ENCODE peak calls at places on chromosomes 7 and 10, in ten cellular contexts. One of them, this sample, is unnamed.

GRCh38 chr7:45543470-45543869 is 30.7 kb upstream of the ADCY1 start:
- DNase-seq in stomach: no peak
- DNase-seq in sigmoid colon: no peak
- DNase-seq in prostate gland: no peak
- DNase-seq in IMR-90: no peak
- DNase-seq in body of pancreas: no peak
- DNase-seq in HepG2: no peak
- DNase-seq in ovary: no peak
- DNase-seq in H1: no peak
- DNase-seq in tibial nerve: no peak
- DNase-seq in this sample: no peak

GRCh38 chr10:57786850-57787750 is 480.6 kb downstream of the IPMK start:
- DNase-seq in stomach: no peak
- DNase-seq in sigmoid colon: no peak
- DNase-seq in prostate gland: no peak
- DNase-seq in IMR-90: no peak
- DNase-seq in body of pancreas: no peak
- DNase-seq in HepG2: no peak
- DNase-seq in ovary: no peak
- DNase-seq in H1: peak; percentile 29
- DNase-seq in tibial nerve: no peak
- DNase-seq in this sample: no peak

GRCh38 chr7:80498481-80499349 is 13.1 kb downstream of the GNAT3 start:
- DNase-seq in stomach: no peak
- DNase-seq in sigmoid colon: no peak
- DNase-seq in prostate gland: no peak
- DNase-seq in IMR-90: peak; percentile 71
- DNase-seq in body of pancreas: no peak
- DNase-seq in HepG2: no peak
- DNase-seq in ovary: no peak
- DNase-seq in H1: no peak
- DNase-seq in tibial nerve: no peak
- DNase-seq in this sample: no peak

GRCh38 chr10:34808789-34809745 is 6.0 kb downstream of the PARD3 start:
- DNase-seq in stomach: no peak
- DNase-seq in sigmoid colon: peak; percentile 78
- DNase-seq in prostate gland: no peak
- DNase-seq in IMR-90: peak; percentile 43
- DNase-seq in body of pancreas: peak; percentile 32
- DNase-seq in HepG2: no peak
- DNase-seq in ovary: peak; percentile 26
- DNase-seq in H1: no peak
- DNase-seq in tibial nerve: no peak
- DNase-seq in this sample: peak; percentile 21

GRCh38 chr10:86596266-86596665 is 58.1 kb upstream of the OPN4 start:
- DNase-seq in stomach: no peak
- DNase-seq in sigmoid colon: no peak
- DNase-seq in prostate gland: no peak
- DNase-seq in IMR-90: no peak
- DNase-seq in body of pancreas: peak; percentile 28
- DNase-seq in HepG2: no peak
- DNase-seq in ovary: no peak
- DNase-seq in H1: no peak
- DNase-seq in tibial nerve: no peak
- DNase-seq in this sample: no peak

GRCh38 chr10:71970331-71970730 is 6.1 kb downstream of the CHST3 start:
- DNase-seq in stomach: peak; percentile 75
- DNase-seq in sigmoid colon: peak; percentile 75
- DNase-seq in prostate gland: peak; percentile 80
- DNase-seq in IMR-90: no peak
- DNase-seq in body of pancreas: peak; percentile 40
- DNase-seq in HepG2: no peak
- DNase-seq in ovary: no peak
- DNase-seq in H1: no peak
- DNase-seq in tibial nerve: peak; percentile 60
- DNase-seq in this sample: peak; percentile 75

GRCh38 chr10:121741246-121741645 is 143.0 kb upstream of the FGFR2 start:
- DNase-seq in stomach: no peak
- DNase-seq in sigmoid colon: no peak
- DNase-seq in prostate gland: no peak
- DNase-seq in IMR-90: peak; percentile 5
- DNase-seq in body of pancreas: no peak
- DNase-seq in HepG2: no peak
- DNase-seq in ovary: no peak
- DNase-seq in H1: no peak
- DNase-seq in tibial nerve: no peak
- DNase-seq in this sample: no peak

GRCh38 chr10:126433351-126433750 is 45.1 kb upstream of the ADAM12 start:
- DNase-seq in stomach: no peak
- DNase-seq in sigmoid colon: no peak
- DNase-seq in prostate gland: no peak
- DNase-seq in IMR-90: peak; percentile 13
- DNase-seq in body of pancreas: no peak
- DNase-seq in HepG2: no peak
- DNase-seq in ovary: no peak
- DNase-seq in H1: no peak
- DNase-seq in tibial nerve: no peak
- DNase-seq in this sample: no peak

GRCh38 chr10:70118196-70118595 is 14.4 kb downstream of the AIFM2 start:
- DNase-seq in stomach: no peak
- DNase-seq in sigmoid colon: no peak
- DNase-seq in prostate gland: no peak
- DNase-seq in IMR-90: no peak
- DNase-seq in body of pancreas: no peak
- DNase-seq in HepG2: no peak
- DNase-seq in ovary: no peak
- DNase-seq in H1: no peak
- DNase-seq in tibial nerve: no peak
- DNase-seq in this sample: no peak

GRCh38 chr7:100983451-100984187 is 14.3 kb downstream of the MUC12 start:
- DNase-seq in stomach: no peak
- DNase-seq in sigmoid colon: no peak
- DNase-seq in prostate gland: peak; percentile 84
- DNase-seq in IMR-90: peak; percentile 31
- DNase-seq in body of pancreas: peak; percentile 14
- DNase-seq in HepG2: no peak
- DNase-seq in ovary: no peak
- DNase-seq in H1: no peak
- DNase-seq in tibial nerve: no peak
- DNase-seq in this sample: no peak

GRCh38 chr10:74913321-74913980 is 87.1 kb downstream of the KAT6B start:
- DNase-seq in stomach: no peak
- DNase-seq in sigmoid colon: no peak
- DNase-seq in prostate gland: no peak
- DNase-seq in IMR-90: no peak
- DNase-seq in body of pancreas: no peak
- DNase-seq in HepG2: no peak
- DNase-seq in ovary: no peak
- DNase-seq in H1: no peak
- DNase-seq in tibial nerve: no peak
- DNase-seq in this sample: no peak

GRCh38 chr7:116801092-116801710 is 61.2 kb upstream of the CAPZA2 start:
- DNase-seq in stomach: no peak
- DNase-seq in sigmoid colon: no peak
- DNase-seq in prostate gland: no peak
- DNase-seq in IMR-90: peak; percentile 87
- DNase-seq in body of pancreas: no peak
- DNase-seq in HepG2: peak; percentile 59
- DNase-seq in ovary: no peak
- DNase-seq in H1: no peak
- DNase-seq in tibial nerve: no peak
- DNase-seq in this sample: no peak

GRCh38 chr7:43105521-43106120 is 6.8 kb upstream of the HECW1 start:
- DNase-seq in stomach: no peak
- DNase-seq in sigmoid colon: no peak
- DNase-seq in prostate gland: no peak
- DNase-seq in IMR-90: peak; percentile 15
- DNase-seq in body of pancreas: no peak
- DNase-seq in HepG2: no peak
- DNase-seq in ovary: no peak
- DNase-seq in H1: no peak
- DNase-seq in tibial nerve: no peak
- DNase-seq in this sample: no peak

GRCh38 chr10:12243860-12244620 is 48.1 kb downstream of the CDC123 start:
- DNase-seq in stomach: no peak
- DNase-seq in sigmoid colon: no peak
- DNase-seq in prostate gland: peak; percentile 27
- DNase-seq in IMR-90: no peak
- DNase-seq in body of pancreas: no peak
- DNase-seq in HepG2: no peak
- DNase-seq in ovary: no peak
- DNase-seq in H1: no peak
- DNase-seq in tibial nerve: no peak
- DNase-seq in this sample: no peak

GRCh38 chr7:27641576-27642230 is 21.0 kb downstream of the HIBADH start:
- DNase-seq in stomach: no peak
- DNase-seq in sigmoid colon: no peak
- DNase-seq in prostate gland: no peak
- DNase-seq in IMR-90: no peak
- DNase-seq in body of pancreas: no peak
- DNase-seq in HepG2: no peak
- DNase-seq in ovary: no peak
- DNase-seq in H1: no peak
- DNase-seq in tibial nerve: no peak
- DNase-seq in this sample: no peak

GRCh38 chr10:45373003-45373782 is 823 bp upstream of the ALOX5 start:
- DNase-seq in stomach: no peak
- DNase-seq in sigmoid colon: no peak
- DNase-seq in prostate gland: no peak
- DNase-seq in IMR-90: no peak
- DNase-seq in body of pancreas: peak; percentile 23
- DNase-seq in HepG2: no peak
- DNase-seq in ovary: no peak
- DNase-seq in H1: no peak
- DNase-seq in tibial nerve: no peak
- DNase-seq in this sample: no peak

GRCh38 chr7:99030145-99030856 is 113.6 kb downstream of the SMURF1 start:
- DNase-seq in stomach: peak; percentile 22
- DNase-seq in sigmoid colon: peak; percentile 28
- DNase-seq in prostate gland: no peak
- DNase-seq in IMR-90: no peak
- DNase-seq in body of pancreas: no peak
- DNase-seq in HepG2: no peak
- DNase-seq in ovary: no peak
- DNase-seq in H1: no peak
- DNase-seq in tibial nerve: no peak
- DNase-seq in this sample: no peak
- H3K36me3 ChIP-seq in stomach: peaks cover 82% of the 10 kb centered on the region
- H3K36me3 ChIP-seq in sigmoid colon: peaks cover 78% of the 10 kb centered on the region
- H3K36me3 ChIP-seq in prostate gland: peaks cover 48% of the 10 kb centered on the region
- H3K36me3 ChIP-seq in IMR-90: peaks cover 68% of the 10 kb centered on the region
- H3K36me3 ChIP-seq in body of pancreas: peaks cover 16% of the 10 kb centered on the region
- H3K36me3 ChIP-seq in HepG2: peaks cover 61% of the 10 kb centered on the region
- H3K36me3 ChIP-seq in ovary: no peaks in the 10 kb centered on the region
- H3K36me3 ChIP-seq in H1: peaks cover 55% of the 10 kb centered on the region
- H3K36me3 ChIP-seq in tibial nerve: peaks cover 22% of the 10 kb centered on the region
- H3K36me3 ChIP-seq in this sample: peaks cover 72% of the 10 kb centered on the region

DNA sequence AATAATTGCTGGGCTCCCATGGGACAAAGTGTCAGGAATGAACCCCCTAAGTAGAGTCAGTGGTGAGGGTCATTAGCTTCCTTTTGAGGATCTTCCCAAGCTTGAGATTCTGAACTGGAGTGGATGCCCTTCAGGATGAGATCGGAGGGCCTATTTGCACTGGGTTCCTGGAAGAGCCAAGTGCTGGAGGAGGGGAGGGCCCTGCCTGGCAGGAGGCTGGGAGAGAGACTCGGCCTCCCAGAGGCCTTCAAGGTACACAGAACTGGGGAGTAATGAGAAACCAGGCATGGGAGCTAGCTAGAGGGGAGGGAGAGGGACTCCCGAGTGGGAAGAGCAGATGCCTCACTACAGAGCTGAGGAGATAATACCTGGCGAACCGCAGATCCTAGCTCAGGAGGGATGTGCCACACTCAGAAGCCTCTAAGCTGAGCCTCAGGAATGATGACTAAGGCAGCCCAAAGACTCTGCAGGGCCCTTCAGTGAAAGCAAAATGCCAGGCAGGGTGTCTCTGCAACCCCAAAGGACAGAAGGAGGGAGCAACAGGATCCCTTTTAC is 9.4 kb downstream of the PDAP1 start:
- DNase-seq in stomach: no peak
- DNase-seq in sigmoid colon: no peak
- DNase-seq in prostate gland: no peak
- DNase-seq in IMR-90: no peak
- DNase-seq in body of pancreas: no peak
- DNase-seq in HepG2: no peak
- DNase-seq in ovary: no peak
- DNase-seq in H1: no peak
- DNase-seq in tibial nerve: no peak
- DNase-seq in this sample: no peak
- TF ChIP-seq POLR2A in stomach: no peak
- TF ChIP-seq POLR2A in sigmoid colon: no peak
- TF ChIP-seq POLR2A in prostate gland: no peak
- TF ChIP-seq POLR2A in IMR-90: no peak
- TF ChIP-seq POLR2A in body of pancreas: no peak
- TF ChIP-seq POLR2A in HepG2: peak; percentile 4
- TF ChIP-seq POLR2A in ovary: no peak
- TF ChIP-seq POLR2A in H1: no peak
- TF ChIP-seq POLR2A in tibial nerve: no peak
- TF ChIP-seq POLR2A in this sample: no peak

DNA sequence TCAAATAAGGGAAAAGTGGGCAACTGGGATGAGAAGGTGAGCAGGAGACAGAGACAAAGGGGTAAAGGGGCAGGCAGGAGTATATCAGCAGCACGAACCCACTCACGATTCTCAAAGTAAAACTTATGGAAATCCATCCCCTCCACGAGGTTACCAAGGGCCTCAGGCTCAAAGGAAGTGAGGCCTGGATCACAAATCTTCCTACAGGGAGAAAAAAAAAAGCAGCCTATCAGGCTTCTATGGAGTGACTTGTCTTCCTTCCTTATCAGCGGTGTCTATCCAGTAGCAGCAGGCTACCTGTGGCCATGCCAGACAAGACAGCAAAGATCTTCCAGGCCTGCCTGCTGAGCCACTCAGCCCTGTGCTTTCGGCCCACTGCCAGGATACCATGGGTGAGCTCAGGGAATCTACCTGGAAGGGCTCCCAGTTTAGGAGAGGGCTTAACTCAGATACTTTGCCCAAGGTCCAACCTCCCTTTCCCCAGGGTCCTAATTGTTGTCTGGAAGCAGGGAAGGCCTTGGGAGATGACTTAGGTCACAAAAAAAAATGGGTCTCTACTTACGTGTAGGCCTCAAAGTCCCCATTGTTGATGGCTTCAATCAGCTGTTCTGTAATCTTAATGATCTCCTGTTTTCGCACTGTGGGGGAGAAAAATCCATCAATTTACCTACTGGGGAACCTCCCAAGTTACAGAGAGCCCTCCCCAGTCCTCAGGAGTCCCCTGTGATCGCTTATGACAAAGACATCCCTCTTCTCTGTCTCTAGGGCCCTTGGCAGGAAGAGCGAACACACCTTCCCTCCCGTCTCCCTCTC is 5.7 kb upstream of the NDST2 start:
- DNase-seq in stomach: no peak
- DNase-seq in sigmoid colon: no peak
- DNase-seq in prostate gland: no peak
- DNase-seq in IMR-90: no peak
- DNase-seq in body of pancreas: no peak
- DNase-seq in HepG2: no peak
- DNase-seq in ovary: no peak
- DNase-seq in H1: no peak
- DNase-seq in tibial nerve: no peak
- DNase-seq in this sample: peak; percentile 60
- H3K36me3 ChIP-seq in stomach: peaks cover 62% of the 10 kb centered on the region
- H3K36me3 ChIP-seq in sigmoid colon: peaks cover 93% of the 10 kb centered on the region
- H3K36me3 ChIP-seq in prostate gland: no peaks in the 10 kb centered on the region
- H3K36me3 ChIP-seq in IMR-90: peaks cover 29% of the 10 kb centered on the region
- H3K36me3 ChIP-seq in body of pancreas: no peaks in the 10 kb centered on the region
- H3K36me3 ChIP-seq in HepG2: peaks cover 31% of the 10 kb centered on the region
- H3K36me3 ChIP-seq in ovary: no peaks in the 10 kb centered on the region
- H3K36me3 ChIP-seq in H1: peaks cover 7% of the 10 kb centered on the region
- H3K36me3 ChIP-seq in tibial nerve: no peaks in the 10 kb centered on the region
- H3K36me3 ChIP-seq in this sample: no peaks in the 10 kb centered on the region

GRCh38 chr7:130205084-130205947 is at the start of gene TMEM209:
- DNase-seq in stomach: peak; percentile 94
- DNase-seq in sigmoid colon: peak; percentile 97
- DNase-seq in prostate gland: peak; percentile 92
- DNase-seq in IMR-90: peak; percentile 96
- DNase-seq in body of pancreas: peak; percentile 97
- DNase-seq in HepG2: peak; percentile 96
- DNase-seq in ovary: peak; percentile 95
- DNase-seq in H1: peak; percentile 93
- DNase-seq in tibial nerve: peak; percentile 88
- DNase-seq in this sample: peak; percentile 89
- TF ChIP-seq POLR2A in stomach: peak; percentile 63
- TF ChIP-seq POLR2A in sigmoid colon: peak; percentile 55
- TF ChIP-seq POLR2A in prostate gland: peak; percentile 45
- TF ChIP-seq POLR2A in IMR-90: peak; percentile 83
- TF ChIP-seq POLR2A in body of pancreas: peak; percentile 94
- TF ChIP-seq POLR2A in HepG2: peak; percentile 95
- TF ChIP-seq POLR2A in ovary: peak; percentile 65
- TF ChIP-seq POLR2A in H1: peak; percentile 91
- TF ChIP-seq POLR2A in tibial nerve: peak; percentile 64
- TF ChIP-seq POLR2A in this sample: peak; percentile 62